ENCODE peak calls at places on chromosomes 2 and 18, in six cellular contexts. One of them, this sample, is unnamed.

GRCh38 chr2:176621350-176621749 is 352.1 kb downstream of the MTX2 start:
- DNase-seq in HCT116: peak; percentile 67
- DNase-seq in Karpas-422: no peak
- DNase-seq in SK-N-SH: no peak
- DNase-seq in MM.1S: no peak
- DNase-seq in PC-3: no peak
- DNase-seq in this sample: no peak

GRCh38 chr2:167582619-167583018 is 664.8 kb downstream of the STK39 start:
- DNase-seq in MM.1S: no peak
- DNase-seq in Karpas-422: no peak
- DNase-seq in HCT116: no peak
- DNase-seq in SK-N-SH: no peak
- DNase-seq in PC-3: no peak
- DNase-seq in this sample: no peak

GRCh38 chr18:75854174-75854573 is 426.7 kb upstream of the SMIM21 start:
- DNase-seq in PC-3: peak; percentile 20
- DNase-seq in Karpas-422: peak; percentile 89
- DNase-seq in SK-N-SH: no peak
- DNase-seq in HCT116: peak; percentile 26
- DNase-seq in MM.1S: peak; percentile 21
- DNase-seq in this sample: no peak

GRCh38 chr2:182240862-182241371 is 185.9 kb downstream of the PDE1A start:
- DNase-seq in PC-3: peak; percentile 43
- DNase-seq in HCT116: peak; percentile 38
- DNase-seq in SK-N-SH: peak; percentile 14
- DNase-seq in Karpas-422: peak; percentile 80
- DNase-seq in MM.1S: peak; percentile 86
- DNase-seq in this sample: peak; percentile 27

GRCh38 chr2:24642351-24642750 is 150.8 kb downstream of the PTRHD1 start:
- DNase-seq in MM.1S: no peak
- DNase-seq in HCT116: no peak
- DNase-seq in SK-N-SH: no peak
- DNase-seq in Karpas-422: peak; percentile 23
- DNase-seq in PC-3: no peak
- DNase-seq in this sample: no peak

GRCh38 chr2:193518061-193518817 is 1323.5 kb upstream of the TMEFF2 start:
- DNase-seq in PC-3: peak; percentile 90
- DNase-seq in Karpas-422: no peak
- DNase-seq in HCT116: peak; percentile 16
- DNase-seq in MM.1S: no peak
- DNase-seq in SK-N-SH: no peak
- DNase-seq in this sample: peak; percentile 14

GRCh38 chr2:58896600-58896999 is 655.5 kb upstream of the FANCL start:
- DNase-seq in HCT116: no peak
- DNase-seq in Karpas-422: no peak
- DNase-seq in MM.1S: no peak
- DNase-seq in SK-N-SH: no peak
- DNase-seq in PC-3: no peak
- DNase-seq in this sample: peak; percentile 47

GRCh38 chr18:22417496-22418188 is at the start of gene CTAGE1:
- DNase-seq in Karpas-422: no peak
- DNase-seq in PC-3: no peak
- DNase-seq in SK-N-SH: no peak
- DNase-seq in HCT116: no peak
- DNase-seq in MM.1S: no peak
- DNase-seq in this sample: peak; percentile 21

GRCh38 chr2:190277234-190278112 is 42.2 kb downstream of the HIBCH start:
- DNase-seq in PC-3: peak; percentile 58
- DNase-seq in HCT116: peak; percentile 56
- DNase-seq in MM.1S: peak; percentile 76
- DNase-seq in SK-N-SH: peak; percentile 6
- DNase-seq in Karpas-422: peak; percentile 72
- DNase-seq in this sample: peak; percentile 71

GRCh38 chr18:79516441-79516931 is 120.8 kb downstream of the NFATC1 start:
- DNase-seq in HCT116: no peak
- DNase-seq in SK-N-SH: no peak
- DNase-seq in PC-3: no peak
- DNase-seq in Karpas-422: no peak
- DNase-seq in MM.1S: no peak
- DNase-seq in this sample: no peak

GRCh38 chr18:60060578-60060977 is 160.8 kb downstream of the PMAIP1 start:
- DNase-seq in SK-N-SH: no peak
- DNase-seq in PC-3: peak; percentile 32
- DNase-seq in HCT116: no peak
- DNase-seq in MM.1S: no peak
- DNase-seq in Karpas-422: no peak
- DNase-seq in this sample: no peak

GRCh38 chr2:68747918-68748317 is 13.3 kb downstream of the ARHGAP25 start:
- DNase-seq in SK-N-SH: no peak
- DNase-seq in MM.1S: no peak
- DNase-seq in Karpas-422: peak; percentile 68
- DNase-seq in PC-3: no peak
- DNase-seq in HCT116: no peak
- DNase-seq in this sample: no peak

GRCh38 chr2:145410096-145410495 is 890.2 kb upstream of the ZEB2 start:
- DNase-seq in Karpas-422: no peak
- DNase-seq in HCT116: no peak
- DNase-seq in PC-3: no peak
- DNase-seq in SK-N-SH: no peak
- DNase-seq in MM.1S: no peak
- DNase-seq in this sample: no peak

GRCh38 chr2:227163445-227163997 is 484 bp downstream of the COL4A4 start:
- DNase-seq in Karpas-422: no peak
- DNase-seq in PC-3: no peak
- DNase-seq in SK-N-SH: peak; percentile 38
- DNase-seq in HCT116: no peak
- DNase-seq in MM.1S: peak; percentile 86
- DNase-seq in this sample: peak; percentile 22

GRCh38 chr2:42328148-42328833 is 32.7 kb downstream of the COX7A2L start:
- DNase-seq in PC-3: peak; percentile 48
- DNase-seq in MM.1S: peak; percentile 39
- DNase-seq in Karpas-422: peak; percentile 72
- DNase-seq in HCT116: peak; percentile 7
- DNase-seq in SK-N-SH: no peak
- DNase-seq in this sample: peak; percentile 60

GRCh38 chr2:101446869-101447268 is 28.0 kb downstream of the RFX8 start:
- DNase-seq in MM.1S: no peak
- DNase-seq in SK-N-SH: no peak
- DNase-seq in PC-3: peak; percentile 95
- DNase-seq in Karpas-422: no peak
- DNase-seq in HCT116: no peak
- DNase-seq in this sample: peak; percentile 92

GRCh38 chr2:176774768-176775453 is 437.7 kb upstream of the HNRNPA3 start:
- DNase-seq in MM.1S: no peak
- DNase-seq in SK-N-SH: peak; percentile 8
- DNase-seq in HCT116: no peak
- DNase-seq in Karpas-422: no peak
- DNase-seq in PC-3: no peak
- DNase-seq in this sample: peak; percentile 30

GRCh38 chr2:141517852-141518421 is 612.9 kb downstream of the LRP1B start:
- DNase-seq in PC-3: peak; percentile 56
- DNase-seq in HCT116: no peak
- DNase-seq in MM.1S: no peak
- DNase-seq in SK-N-SH: no peak
- DNase-seq in Karpas-422: no peak
- DNase-seq in this sample: peak; percentile 3

GRCh38 chr2:240593026-240593702 is 6.6 kb downstream of the CAPN10 start:
- DNase-seq in SK-N-SH: no peak
- DNase-seq in Karpas-422: no peak
- DNase-seq in MM.1S: no peak
- DNase-seq in PC-3: no peak
- DNase-seq in HCT116: no peak
- DNase-seq in this sample: no peak

GRCh38 chr2:25251461-25252273 is 83.3 kb upstream of the POMC start:
- DNase-seq in PC-3: peak; percentile 30
- DNase-seq in Karpas-422: no peak
- DNase-seq in HCT116: no peak
- DNase-seq in MM.1S: peak; percentile 7
- DNase-seq in SK-N-SH: peak; percentile 84
- DNase-seq in this sample: peak; percentile 56

GRCh38 chr2:118387509-118387908 is 299.2 kb downstream of the INSIG2 start:
- DNase-seq in Karpas-422: no peak
- DNase-seq in PC-3: peak; percentile 84
- DNase-seq in MM.1S: no peak
- DNase-seq in SK-N-SH: no peak
- DNase-seq in HCT116: no peak
- DNase-seq in this sample: peak; percentile 81

GRCh38 chr2:102049756-102050443 is 58.1 kb downstream of the IL1R2 start:
- DNase-seq in HCT116: no peak
- DNase-seq in PC-3: no peak
- DNase-seq in SK-N-SH: no peak
- DNase-seq in Karpas-422: no peak
- DNase-seq in MM.1S: no peak
- DNase-seq in this sample: peak; percentile 80

GRCh38 chr2:86026744-86027065 is 79.0 kb downstream of the POLR1A start:
- DNase-seq in Karpas-422: no peak
- DNase-seq in MM.1S: no peak
- DNase-seq in HCT116: no peak
- DNase-seq in PC-3: no peak
- DNase-seq in SK-N-SH: no peak
- DNase-seq in this sample: no peak

GRCh38 chr2:206614825-206615224 is 27.5 kb upstream of the FAM237A start:
- DNase-seq in MM.1S: no peak
- DNase-seq in Karpas-422: no peak
- DNase-seq in PC-3: peak; percentile 88
- DNase-seq in SK-N-SH: no peak
- DNase-seq in HCT116: no peak
- DNase-seq in this sample: no peak

GRCh38 chr2:3307236-3307635 is 70.4 kb downstream of the EIPR1 start:
- DNase-seq in HCT116: no peak
- DNase-seq in SK-N-SH: no peak
- DNase-seq in MM.1S: no peak
- DNase-seq in PC-3: no peak
- DNase-seq in Karpas-422: no peak
- DNase-seq in this sample: no peak

GRCh38 chr2:144834954-144835633 is 315.2 kb upstream of the ZEB2 start:
- DNase-seq in Karpas-422: no peak
- DNase-seq in SK-N-SH: no peak
- DNase-seq in HCT116: no peak
- DNase-seq in PC-3: peak; percentile 10
- DNase-seq in MM.1S: no peak
- DNase-seq in this sample: peak; percentile 79

GRCh38 chr2:88540346-88540745 is 86.9 kb downstream of the EIF2AK3 start:
- DNase-seq in HCT116: no peak
- DNase-seq in Karpas-422: no peak
- DNase-seq in MM.1S: no peak
- DNase-seq in SK-N-SH: no peak
- DNase-seq in PC-3: peak; percentile 38
- DNase-seq in this sample: peak; percentile 87

GRCh38 chr2:201558665-201559064 is 84.6 kb downstream of the TMEM237 start:
- DNase-seq in PC-3: no peak
- DNase-seq in Karpas-422: no peak
- DNase-seq in MM.1S: no peak
- DNase-seq in SK-N-SH: no peak
- DNase-seq in HCT116: no peak
- DNase-seq in this sample: no peak

GRCh38 chr2:113720167-113720566 is 36.3 kb downstream of the SLC35F5 start:
- DNase-seq in PC-3: peak; percentile 66
- DNase-seq in Karpas-422: no peak
- DNase-seq in MM.1S: peak; percentile 28
- DNase-seq in SK-N-SH: peak; percentile 28
- DNase-seq in HCT116: no peak
- DNase-seq in this sample: peak; percentile 71

DNA sequence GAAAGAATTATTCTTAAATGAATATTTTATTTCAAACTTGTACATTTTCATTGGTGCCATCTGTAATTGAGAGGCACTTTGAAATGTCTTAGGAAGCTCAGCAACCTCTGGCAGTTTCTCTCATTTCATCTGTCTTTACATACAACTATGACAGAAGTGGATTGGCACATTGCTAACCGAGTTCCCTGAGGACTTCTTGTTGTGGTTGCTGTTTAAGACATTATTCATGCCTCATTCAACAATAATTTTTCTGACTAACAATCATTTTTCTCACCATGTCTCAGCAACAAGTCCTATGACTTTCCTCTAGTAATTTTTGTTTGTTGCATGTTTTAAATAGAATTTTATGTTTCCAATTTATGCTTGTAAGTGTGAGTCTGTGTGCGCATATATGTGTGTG is 284.0 kb upstream of the CWC22 start:
- DNase-seq in Karpas-422: no peak
- DNase-seq in SK-N-SH: no peak
- DNase-seq in MM.1S: no peak
- DNase-seq in PC-3: peak; percentile 89
- DNase-seq in HCT116: peak; percentile 38
- DNase-seq in this sample: peak; percentile 81
- H3K4me2 ChIP-seq in Karpas-422: no peak overlapping the region
- H3K4me2 ChIP-seq in SK-N-SH: no peak overlapping the region
- H3K4me2 ChIP-seq in MM.1S: no peak overlapping the region
- H3K4me2 ChIP-seq in PC-3: peak overlapping the region; percentile 85
- H3K4me2 ChIP-seq in HCT116: peak overlapping the region; percentile 62
- H3K4me2 ChIP-seq in this sample: peak overlapping the region; percentile 59

GRCh38 chr2:7988440-7988839 is 693.4 kb upstream of the ID2 start:
- DNase-seq in Karpas-422: no peak
- DNase-seq in SK-N-SH: no peak
- DNase-seq in PC-3: peak; percentile 32
- DNase-seq in MM.1S: no peak
- DNase-seq in HCT116: no peak
- DNase-seq in this sample: no peak
- H3K9me2 ChIP-seq in Karpas-422: no peaks in the 10 kb centered on the region
- H3K9me2 ChIP-seq in SK-N-SH: no peaks in the 10 kb centered on the region
- H3K9me2 ChIP-seq in PC-3: no peaks in the 10 kb centered on the region
- H3K9me2 ChIP-seq in MM.1S: no peaks in the 10 kb centered on the region
- H3K9me2 ChIP-seq in HCT116: no peaks in the 10 kb centered on the region
- H3K9me2 ChIP-seq in this sample: no peaks in the 10 kb centered on the region

DNA sequence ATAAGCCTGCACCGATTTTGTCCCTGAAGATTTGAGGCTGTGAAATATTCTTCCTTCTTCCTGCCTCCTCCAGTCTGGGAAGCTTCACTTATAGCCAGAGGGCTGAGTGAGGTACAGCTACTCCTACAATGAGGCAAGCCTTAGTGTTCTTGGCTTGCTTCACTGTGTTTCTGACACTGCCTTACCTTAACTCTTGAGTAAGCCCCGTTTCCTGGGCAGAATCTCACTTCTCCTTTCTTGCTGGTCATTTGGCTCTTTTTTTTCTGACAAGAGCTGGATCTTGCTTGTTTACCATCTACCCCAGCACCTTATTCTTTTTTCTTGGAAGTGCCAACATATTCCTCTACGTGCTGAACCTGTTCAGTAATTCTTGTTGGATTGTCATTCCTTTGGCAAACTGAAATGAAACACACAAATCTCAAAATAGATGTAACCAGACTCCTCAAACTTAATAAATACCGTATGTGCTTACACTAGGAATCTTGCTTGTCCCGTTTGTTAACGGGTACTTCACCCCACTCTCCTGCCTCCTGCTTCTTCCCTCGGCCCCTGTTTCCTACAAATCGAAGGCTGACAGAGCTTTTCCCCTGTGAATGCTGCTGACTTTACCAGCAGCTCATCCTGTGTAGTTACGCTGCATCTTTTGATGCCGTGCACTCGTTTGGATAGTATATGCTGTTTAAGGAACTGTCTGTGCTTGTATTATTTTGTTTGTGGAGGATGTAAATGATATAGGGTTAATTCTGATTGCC is 132.1 kb downstream of the FMNL2 start:
- DNase-seq in Karpas-422: peak; percentile 53
- DNase-seq in PC-3: peak; percentile 51
- DNase-seq in HCT116: no peak
- DNase-seq in MM.1S: peak; percentile 71
- DNase-seq in SK-N-SH: no peak
- DNase-seq in this sample: peak; percentile 56
- H3K9ac ChIP-seq in Karpas-422: no peak overlapping the region
- H3K9ac ChIP-seq in PC-3: no peak overlapping the region
- H3K9ac ChIP-seq in HCT116: no peak overlapping the region
- H3K9ac ChIP-seq in MM.1S: peak overlapping the region; percentile 28
- H3K9ac ChIP-seq in SK-N-SH: no peak overlapping the region
- H3K9ac ChIP-seq in this sample: no peak overlapping the region

GRCh38 chr2:174599310-174599941 is 1.8 kb upstream of the WIPF1 start:
- DNase-seq in HCT116: no peak
- DNase-seq in Karpas-422: peak; percentile 75
- DNase-seq in MM.1S: no peak
- DNase-seq in SK-N-SH: no peak
- DNase-seq in PC-3: no peak
- DNase-seq in this sample: no peak
- H3K4me2 ChIP-seq in HCT116: no peak overlapping the region
- H3K4me2 ChIP-seq in Karpas-422: peak overlapping the region; percentile 76
- H3K4me2 ChIP-seq in MM.1S: peak overlapping the region; percentile 61
- H3K4me2 ChIP-seq in SK-N-SH: no peak overlapping the region
- H3K4me2 ChIP-seq in PC-3: no peak overlapping the region
- H3K4me2 ChIP-seq in this sample: no peak overlapping the region